ENCODE peak calls at places on chromosomes 7 and 10, in nine cellular contexts. M, B, U, G, E, Q, H, T and X are unnamed samples.

GRCh38 chr10:7507887-7508726 is 97.3 kb upstream of the SFMBT2 start:
- DNase-seq in M (no peak), B (no peak), U (no peak), G (no peak), E (no peak), Q (no peak), H (no peak), T (peak), X (no peak)

GRCh38 chr10:133442967-133443924 is 10.5 kb upstream of the SCART1 start:
- DNase-seq in M (no peak), B (no peak), U (no peak), G (no peak), E (no peak), Q (no peak), H (no peak), T (no peak), X (no peak)

GRCh38 chr10:14414901-14415300 is 84.2 kb upstream of the FRMD4A start:
- DNase-seq in M (no peak), B (no peak), U (no peak), G (no peak), E (no peak), Q (no peak), H (peak), T (no peak), X (no peak)

GRCh38 chr7:136228185-136228584 is 251.0 kb upstream of the MTPN start:
- DNase-seq in M (no peak), B (no peak), U (no peak), G (no peak), E (no peak), Q (no peak), H (no peak), T (no peak), X (no peak)

GRCh38 chr7:5553298-5553877 is 129.8 kb upstream of the TNRC18 start:
- DNase-seq in M (no peak), B (no peak), U (no peak), G (no peak), E (no peak), Q (no peak), H (no peak), T (no peak), X (no peak)

GRCh38 chr10:114504769-114505579 is 100.7 kb upstream of the AFAP1L2 start:
- DNase-seq in M (no peak), B (no peak), U (no peak), G (no peak), E (no peak), Q (no peak), H (no peak), T (no peak), X (peak)

GRCh38 chr7:17058568-17058967 is 176.8 kb upstream of the AGR3 start:
- DNase-seq in M (no peak), B (no peak), U (no peak), G (no peak), E (no peak), Q (no peak), H (no peak), T (no peak), X (no peak)

GRCh38 chr10:68073631-68074403 is 1.3 kb downstream of the HERC4 start:
- DNase-seq in M (no peak), B (no peak), U (no peak), G (no peak), E (no peak), Q (no peak), H (peak), T (peak), X (no peak)

GRCh38 chr7:73423519-73424485 is 9.8 kb upstream of the FZD9 start:
- DNase-seq in M (no peak), B (no peak), U (no peak), G (no peak), E (no peak), Q (no peak), H (no peak), T (no peak), X (no peak)

GRCh38 chr10:132397671-132398565 is 918 bp downstream of the PWWP2B start:
- DNase-seq in M (no peak), B (no peak), U (no peak), G (peak), E (peak), Q (no peak), H (peak), T (peak), X (no peak)

GRCh38 chr10:129105266-129105665 is 361.8 kb upstream of the MGMT start:
- DNase-seq in M (no peak), B (no peak), U (no peak), G (no peak), E (no peak), Q (no peak), H (no peak), T (no peak), X (no peak)

GRCh38 chr7:149838224-149838991 is at the start of gene ZNF862:
- DNase-seq in M (peak), B (peak), U (peak), G (peak), E (peak), Q (peak), H (peak), T (peak), X (peak)

GRCh38 chr10:74011016-74011415 is 13.1 kb downstream of the VCL start:
- DNase-seq in M (no peak), B (no peak), U (no peak), G (no peak), E (no peak), Q (no peak), H (no peak), T (no peak), X (no peak)

GRCh38 chr10:21181451-21181850 is 284.3 kb upstream of the NEBL start:
- DNase-seq in M (no peak), B (no peak), U (no peak), G (no peak), E (no peak), Q (no peak), H (no peak), T (no peak), X (no peak)

GRCh38 chr10:71396084-71396713 is 521 bp upstream of the CDH23 start:
- DNase-seq in M (no peak), B (no peak), U (peak), G (peak), E (no peak), Q (peak), H (peak), T (peak), X (no peak)

GRCh38 chr10:4074559-4075407 is 289.8 kb upstream of the KLF6 start:
- DNase-seq in M (no peak), B (no peak), U (no peak), G (no peak), E (no peak), Q (no peak), H (no peak), T (peak), X (no peak)

GRCh38 chr10:26624017-26624416 is 73.5 kb upstream of the PDSS1 start:
- DNase-seq in M (no peak), B (no peak), U (no peak), G (no peak), E (no peak), Q (no peak), H (no peak), T (no peak), X (no peak)

GRCh38 chr7:101620991-101621390 is 8.1 kb downstream of the MYL10 start:
- DNase-seq in M (no peak), B (no peak), U (no peak), G (no peak), E (no peak), Q (no peak), H (no peak), T (no peak), X (no peak)

GRCh38 chr10:1418031-1418550 is 319.2 kb downstream of the ADARB2 start:
- DNase-seq in M (no peak), B (no peak), U (peak), G (no peak), E (no peak), Q (no peak), H (no peak), T (no peak), X (no peak)

GRCh38 chr7:105639677-105640493 is 58.6 kb upstream of the EFCAB10 start:
- DNase-seq in M (no peak), B (no peak), U (no peak), G (no peak), E (no peak), Q (no peak), H (peak), T (no peak), X (no peak)

GRCh38 chr7:22563115-22563514 is 63.1 kb upstream of the STEAP1B start:
- DNase-seq in M (no peak), B (no peak), U (no peak), G (peak), E (no peak), Q (no peak), H (no peak), T (no peak), X (no peak)

GRCh38 chr7:135801045-135801693 is 52.6 kb upstream of the FAM180A start:
- DNase-seq in M (peak), B (no peak), U (no peak), G (peak), E (peak), Q (peak), H (peak), T (peak), X (no peak)

GRCh38 chr10:128064615-128065580 is 61.3 kb downstream of the MKI67 start:
- DNase-seq in M (no peak), B (peak), U (no peak), G (no peak), E (peak), Q (no peak), H (no peak), T (peak), X (peak)

GRCh38 chr10:129642427-129642826 is 175.4 kb downstream of the MGMT start:
- DNase-seq in M (no peak), B (no peak), U (no peak), G (no peak), E (no peak), Q (no peak), H (no peak), T (no peak), X (peak)

GRCh38 chr10:46306550-46307184 is 19.9 kb downstream of the ANTXRL start:
- DNase-seq in M (no peak), B (no peak), U (no peak), G (no peak), E (no peak), Q (no peak), H (no peak), T (no peak), X (no peak)

GRCh38 chr7:51165337-51165736 is 151.3 kb downstream of the COBL start:
- DNase-seq in M (no peak), B (no peak), U (no peak), G (no peak), E (no peak), Q (no peak), H (no peak), T (no peak), X (no peak)

GRCh38 chr7:105521027-105521730 is 892 bp downstream of the PUS7 start:
- DNase-seq in M (no peak), B (peak), U (no peak), G (peak), E (no peak), Q (peak), H (peak), T (peak), X (no peak)

GRCh38 chr7:5780801-5781496 is 514 bp downstream of the RNF216 start:
- DNase-seq in M (no peak), B (no peak), U (no peak), G (peak), E (peak), Q (no peak), H (no peak), T (peak), X (no peak)

GRCh38 chr7:30665449-30665848 is 16.8 kb downstream of the CRHR2 start:
- DNase-seq in M (no peak), B (no peak), U (no peak), G (no peak), E (no peak), Q (no peak), H (no peak), T (no peak), X (no peak)

GRCh38 chr7:136523581-136523980 is 344.9 kb upstream of the CHRM2 start:
- DNase-seq in M (no peak), B (no peak), U (no peak), G (no peak), E (no peak), Q (no peak), H (no peak), T (no peak), X (no peak)